ENCODE peak calls at places on chromosomes 3 and 15, in five cellular contexts. One of them, this sample, is unnamed.

GRCh38 chr3:59244343-59244742 is 194.5 kb upstream of the CFAP20DC start:
- DNase-seq in A549: no peak
- DNase-seq in endothelial cell of umbilical vein: no peak
- DNase-seq in H1: no peak
- DNase-seq in K562: no peak
- DNase-seq in this sample: no peak

GRCh38 chr3:188037965-188038581 is 115.9 kb upstream of the LPP start:
- DNase-seq in A549: no peak
- DNase-seq in endothelial cell of umbilical vein: no peak
- DNase-seq in H1: no peak
- DNase-seq in K562: no peak
- DNase-seq in this sample: no peak

GRCh38 chr3:12218161-12218560 is 59.4 kb upstream of the TIMP4 start:
- DNase-seq in A549: no peak
- DNase-seq in endothelial cell of umbilical vein: no peak
- DNase-seq in H1: no peak
- DNase-seq in K562: no peak
- DNase-seq in this sample: no peak

GRCh38 chr3:197030379-197031314 is 1.0 kb upstream of the MELTF start:
- DNase-seq in A549: no peak
- DNase-seq in endothelial cell of umbilical vein: no peak
- DNase-seq in H1: peak; percentile 66
- DNase-seq in K562: peak; percentile 49
- DNase-seq in this sample: peak; percentile 43

GRCh38 chr15:47405768-47406167 is 311.5 kb upstream of the SEMA6D start:
- DNase-seq in A549: no peak
- DNase-seq in endothelial cell of umbilical vein: no peak
- DNase-seq in H1: no peak
- DNase-seq in K562: no peak
- DNase-seq in this sample: no peak

GRCh38 chr3:141360888-141361598 is 7.3 kb upstream of the ZBTB38 start:
- DNase-seq in A549: peak; percentile 95
- DNase-seq in endothelial cell of umbilical vein: peak; percentile 92
- DNase-seq in H1: no peak
- DNase-seq in K562: peak; percentile 71
- DNase-seq in this sample: peak; percentile 42

GRCh38 chr15:25093455-25094029 is 138.8 kb downstream of the SNRPN start:
- DNase-seq in A549: no peak
- DNase-seq in endothelial cell of umbilical vein: no peak
- DNase-seq in H1: no peak
- DNase-seq in K562: no peak
- DNase-seq in this sample: no peak

GRCh38 chr3:48715179-48715800 is 1.7 kb downstream of the IP6K2 start:
- DNase-seq in A549: peak; percentile 30
- DNase-seq in endothelial cell of umbilical vein: peak; percentile 16
- DNase-seq in H1: no peak
- DNase-seq in K562: no peak
- DNase-seq in this sample: no peak

GRCh38 chr15:45871121-45871855 is 236.5 kb downstream of the SQOR start:
- DNase-seq in A549: no peak
- DNase-seq in endothelial cell of umbilical vein: peak; percentile 7
- DNase-seq in H1: no peak
- DNase-seq in K562: no peak
- DNase-seq in this sample: no peak

GRCh38 chr3:140447991-140448390 is 229.9 kb upstream of the TRIM42 start:
- DNase-seq in A549: no peak
- DNase-seq in endothelial cell of umbilical vein: no peak
- DNase-seq in H1: no peak
- DNase-seq in K562: no peak
- DNase-seq in this sample: no peak

GRCh38 chr15:88179562-88179961 is 77.0 kb downstream of the NTRK3 start:
- DNase-seq in A549: no peak
- DNase-seq in endothelial cell of umbilical vein: no peak
- DNase-seq in H1: no peak
- DNase-seq in K562: no peak
- DNase-seq in this sample: no peak

GRCh38 chr3:17638351-17638750 is 104.1 kb downstream of the TBC1D5 start:
- DNase-seq in A549: no peak
- DNase-seq in endothelial cell of umbilical vein: no peak
- DNase-seq in H1: no peak
- DNase-seq in K562: no peak
- DNase-seq in this sample: peak; percentile 17

GRCh38 chr3:23800731-23801130 is 5.0 kb upstream of the UBE2E1 start:
- DNase-seq in A549: peak; percentile 41
- DNase-seq in endothelial cell of umbilical vein: peak; percentile 39
- DNase-seq in H1: no peak
- DNase-seq in K562: no peak
- DNase-seq in this sample: peak; percentile 41

GRCh38 chr15:75801859-75802593 is 41.2 kb upstream of the UBE2Q2 start:
- DNase-seq in A549: peak; percentile 73
- DNase-seq in endothelial cell of umbilical vein: peak; percentile 67
- DNase-seq in H1: peak; percentile 95
- DNase-seq in K562: peak; percentile 89
- DNase-seq in this sample: peak; percentile 85

GRCh38 chr3:195181781-195182469 is 89.0 kb downstream of the XXYLT1 start:
- DNase-seq in A549: no peak
- DNase-seq in endothelial cell of umbilical vein: peak; percentile 61
- DNase-seq in H1: no peak
- DNase-seq in K562: no peak
- DNase-seq in this sample: no peak

GRCh38 chr3:186451371-186451770 is 89.3 kb upstream of the DGKG start:
- DNase-seq in A549: no peak
- DNase-seq in endothelial cell of umbilical vein: no peak
- DNase-seq in H1: peak; percentile 26
- DNase-seq in K562: no peak
- DNase-seq in this sample: peak; percentile 80

GRCh38 chr3:164620423-164620822 is 457.9 kb downstream of the SI start:
- DNase-seq in A549: no peak
- DNase-seq in endothelial cell of umbilical vein: no peak
- DNase-seq in H1: no peak
- DNase-seq in K562: no peak
- DNase-seq in this sample: no peak

GRCh38 chr3:125129512-125129962 is 73.7 kb upstream of the HEG1 start:
- DNase-seq in A549: peak; percentile 38
- DNase-seq in endothelial cell of umbilical vein: peak; percentile 40
- DNase-seq in H1: no peak
- DNase-seq in K562: peak; percentile 19
- DNase-seq in this sample: peak; percentile 34
- TF ChIP-seq MAX in A549: no peak
- TF ChIP-seq MAX in endothelial cell of umbilical vein: no peak
- TF ChIP-seq MAX in H1: no peak
- TF ChIP-seq MAX in K562: no peak
- TF ChIP-seq MAX in this sample: no peak

GRCh38 chr3:42773409-42773751 is 327 bp upstream of the CCDC13 start:
- DNase-seq in A549: no peak
- DNase-seq in endothelial cell of umbilical vein: no peak
- DNase-seq in H1: no peak
- DNase-seq in K562: no peak
- DNase-seq in this sample: no peak

GRCh38 chr3:42771271-42771670 is 1.8 kb downstream of the CCDC13 start:
- DNase-seq in A549: no peak
- DNase-seq in endothelial cell of umbilical vein: no peak
- DNase-seq in H1: no peak
- DNase-seq in K562: no peak
- DNase-seq in this sample: no peak

GRCh38 chr3:42778644-42779043 is 5.6 kb upstream of the CCDC13 start:
- DNase-seq in A549: no peak
- DNase-seq in endothelial cell of umbilical vein: no peak
- DNase-seq in H1: no peak
- DNase-seq in K562: no peak
- DNase-seq in this sample: no peak

GRCh38 chr3:42769477-42770131 is 3.4 kb downstream of the CCDC13 start:
- DNase-seq in A549: no peak
- DNase-seq in endothelial cell of umbilical vein: no peak
- DNase-seq in H1: no peak
- DNase-seq in K562: no peak
- DNase-seq in this sample: no peak

GRCh38 chr3:42772670-42773408 is at the start of gene CCDC13:
- DNase-seq in A549: peak; percentile 70
- DNase-seq in endothelial cell of umbilical vein: peak; percentile 95
- DNase-seq in H1: peak; percentile 98
- DNase-seq in K562: peak; percentile 63
- DNase-seq in this sample: peak; percentile 97
- TF ChIP-seq POLR2A in A549: no peak
- TF ChIP-seq POLR2A in endothelial cell of umbilical vein: no peak
- TF ChIP-seq POLR2A in H1: no peak
- TF ChIP-seq POLR2A in K562: no peak
- TF ChIP-seq POLR2A in this sample: peak; percentile 41

DNA sequence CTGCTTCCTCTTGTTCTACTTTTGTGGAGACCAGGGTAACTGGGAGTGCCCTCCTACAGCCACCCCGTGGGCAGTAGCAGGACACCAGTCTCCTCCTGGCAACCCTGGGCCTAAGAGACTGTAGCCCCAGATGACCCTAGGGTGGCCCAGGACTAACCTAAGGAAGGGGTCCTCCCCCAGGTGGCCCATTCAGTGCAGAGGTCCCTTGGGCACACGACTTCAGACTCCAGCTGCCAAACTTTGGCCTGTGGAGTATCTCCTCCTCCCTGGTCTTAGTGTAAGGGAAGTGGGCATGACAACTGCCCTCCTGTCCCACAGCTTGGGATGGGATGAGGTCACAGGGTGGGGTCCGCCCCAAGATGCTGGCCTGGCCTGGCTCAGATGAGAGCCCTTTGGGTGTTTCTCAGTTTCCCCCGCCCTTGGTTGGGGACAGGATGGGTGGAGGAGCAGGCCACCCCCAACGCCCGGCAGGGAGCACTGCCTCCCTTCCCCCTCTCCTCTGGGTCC is 4.8 kb downstream of the CSK start:
- DNase-seq in A549: no peak
- DNase-seq in endothelial cell of umbilical vein: no peak
- DNase-seq in H1: no peak
- DNase-seq in K562: no peak
- DNase-seq in this sample: peak; percentile 60
- H3K4me3 ChIP-seq in A549: no peak overlapping the region
- H3K4me3 ChIP-seq in endothelial cell of umbilical vein: no peak overlapping the region
- H3K4me3 ChIP-seq in H1: no peak overlapping the region
- H3K4me3 ChIP-seq in K562: no peak overlapping the region
- H3K4me3 ChIP-seq in this sample: no peak overlapping the region

GRCh38 chr3:190517696-190518095 is 3.8 kb downstream of the IL1RAP start:
- DNase-seq in A549: peak; percentile 40
- DNase-seq in endothelial cell of umbilical vein: no peak
- DNase-seq in H1: no peak
- DNase-seq in K562: no peak
- DNase-seq in this sample: peak; percentile 75
- TF ChIP-seq MAX in A549: no peak
- TF ChIP-seq MAX in endothelial cell of umbilical vein: no peak
- TF ChIP-seq MAX in H1: no peak
- TF ChIP-seq MAX in K562: no peak
- TF ChIP-seq MAX in this sample: peak; percentile 23

GRCh38 chr15:57425842-57426241 is 49.5 kb downstream of the CGNL1 start:
- DNase-seq in A549: no peak
- DNase-seq in endothelial cell of umbilical vein: no peak
- DNase-seq in H1: no peak
- DNase-seq in K562: no peak
- DNase-seq in this sample: no peak
- TF ChIP-seq POLR2A in A549: no peak
- TF ChIP-seq POLR2A in endothelial cell of umbilical vein: no peak
- TF ChIP-seq POLR2A in H1: no peak
- TF ChIP-seq POLR2A in K562: no peak
- TF ChIP-seq POLR2A in this sample: no peak

GRCh38 chr3:127003175-127003555 is 20.2 kb downstream of the PLXNA1 start:
- DNase-seq in A549: no peak
- DNase-seq in endothelial cell of umbilical vein: no peak
- DNase-seq in H1: no peak
- DNase-seq in K562: no peak
- DNase-seq in this sample: no peak

GRCh38 chr3:127000792-127001191 is 17.9 kb downstream of the PLXNA1 start:
- DNase-seq in A549: no peak
- DNase-seq in endothelial cell of umbilical vein: no peak
- DNase-seq in H1: no peak
- DNase-seq in K562: no peak
- DNase-seq in this sample: no peak

GRCh38 chr3:127003601-127004280 is 20.8 kb downstream of the PLXNA1 start:
- DNase-seq in A549: no peak
- DNase-seq in endothelial cell of umbilical vein: no peak
- DNase-seq in H1: no peak
- DNase-seq in K562: no peak
- DNase-seq in this sample: no peak

GRCh38 chr3:127001486-127002194 is 18.7 kb downstream of the PLXNA1 start:
- DNase-seq in A549: no peak
- DNase-seq in endothelial cell of umbilical vein: no peak
- DNase-seq in H1: peak; percentile 58
- DNase-seq in K562: no peak
- DNase-seq in this sample: no peak

DNA sequence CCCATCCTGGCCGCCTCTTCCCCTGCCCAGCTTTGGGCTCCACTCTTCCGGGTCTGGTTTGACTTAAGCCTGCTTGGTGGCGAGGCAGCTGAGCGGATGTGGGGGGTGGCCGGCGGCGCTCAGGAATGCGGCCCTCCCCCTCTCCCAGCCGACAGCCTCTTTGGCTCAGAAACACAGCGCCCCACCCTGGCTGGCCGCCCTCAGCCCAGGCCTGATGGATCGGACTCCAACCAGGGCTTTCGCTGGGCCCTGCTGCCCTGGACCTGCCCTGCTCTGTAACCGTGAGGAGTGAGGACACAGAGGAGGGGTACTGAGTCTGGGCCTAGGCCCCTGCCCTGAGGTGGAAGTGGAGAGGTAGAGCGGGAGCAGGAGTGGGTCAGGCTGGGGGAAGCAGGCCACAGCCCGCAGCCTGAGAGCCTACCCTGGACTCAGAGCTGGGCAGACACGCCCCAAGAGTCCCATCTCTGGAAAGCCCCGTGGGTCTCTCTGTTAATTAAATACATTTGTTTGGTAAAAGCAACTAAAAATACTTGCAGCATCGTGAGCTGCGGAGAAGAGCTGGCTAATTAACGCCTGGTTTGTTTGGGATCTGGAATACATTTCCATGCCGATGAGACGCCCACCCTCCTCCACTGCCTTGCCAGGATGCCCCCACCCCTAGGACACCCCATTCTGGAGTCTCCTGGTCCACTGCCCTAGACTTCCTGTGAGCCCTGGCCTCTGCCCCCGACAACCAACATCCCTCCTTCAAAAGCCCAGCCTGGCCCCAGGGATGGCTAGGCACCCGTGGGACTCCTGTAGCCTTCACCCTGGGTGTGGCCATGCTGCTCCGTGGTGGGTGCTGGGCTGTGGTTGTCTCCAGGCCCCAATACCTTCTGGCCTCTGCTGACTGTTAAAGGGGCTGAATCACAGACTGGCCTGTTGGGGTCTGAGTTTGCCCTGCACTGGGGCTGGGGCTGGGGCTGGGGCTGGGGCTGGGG is 19.6 kb downstream of the PLXNA1 start:
- DNase-seq in A549: no peak
- DNase-seq in endothelial cell of umbilical vein: peak; percentile 83
- DNase-seq in H1: peak; percentile 90
- DNase-seq in K562: peak; percentile 42
- DNase-seq in this sample: peak; percentile 43
- H3K4me3 ChIP-seq in A549: no peak overlapping the region
- H3K4me3 ChIP-seq in endothelial cell of umbilical vein: no peak overlapping the region
- H3K4me3 ChIP-seq in H1: no peak overlapping the region
- H3K4me3 ChIP-seq in K562: no peak overlapping the region
- H3K4me3 ChIP-seq in this sample: no peak overlapping the region

GRCh38 chr3:107524214-107525100 is 1.7 kb downstream of the BBX start:
- DNase-seq in A549: peak; percentile 54
- DNase-seq in endothelial cell of umbilical vein: peak; percentile 59
- DNase-seq in H1: no peak
- DNase-seq in K562: peak; percentile 44
- DNase-seq in this sample: peak; percentile 56
- TF ChIP-seq MAX in A549: no peak
- TF ChIP-seq MAX in endothelial cell of umbilical vein: no peak
- TF ChIP-seq MAX in H1: no peak
- TF ChIP-seq MAX in K562: no peak
- TF ChIP-seq MAX in this sample: no peak